ENCODE peak calls at places on chromosomes 12 and 14, in nine cellular contexts. One of them, this sample, is unnamed.

GRCh38 chr14:79665556-79665955 is 545.7 kb downstream of the DIO2 start:
- DNase-seq in choroid plexus epithelial cell: no peak
- DNase-seq in fibroblast of lung: no peak
- DNase-seq in uterus: no peak
- DNase-seq in AG04450: no peak
- DNase-seq in transverse colon: no peak
- DNase-seq in progenitor cell of endocrine pancreas: no peak
- DNase-seq in stomach: no peak
- DNase-seq in activated B cell treated with CpG ODN at 0.5 μM for 24 hours: no peak
- DNase-seq in this sample: no peak

GRCh38 chr12:19550626-19551025 is 111.3 kb downstream of the AEBP2 start:
- DNase-seq in transverse colon: no peak
- DNase-seq in stomach: no peak
- DNase-seq in fibroblast of lung: no peak
- DNase-seq in uterus: no peak
- DNase-seq in progenitor cell of endocrine pancreas: no peak
- DNase-seq in activated B cell treated with CpG ODN at 0.5 μM for 24 hours: no peak
- DNase-seq in choroid plexus epithelial cell: no peak
- DNase-seq in AG04450: no peak
- DNase-seq in this sample: no peak

GRCh38 chr12:82650627-82651337 is 35.9 kb upstream of the TMTC2 start:
- DNase-seq in progenitor cell of endocrine pancreas: no peak
- DNase-seq in choroid plexus epithelial cell: peak; percentile 43
- DNase-seq in transverse colon: peak; percentile 85
- DNase-seq in uterus: no peak
- DNase-seq in activated B cell treated with CpG ODN at 0.5 μM for 24 hours: no peak
- DNase-seq in stomach: peak; percentile 48
- DNase-seq in AG04450: no peak
- DNase-seq in fibroblast of lung: peak; percentile 35
- DNase-seq in this sample: no peak

GRCh38 chr12:24573621-24574020 is 375.3 kb downstream of the BCAT1 start:
- DNase-seq in transverse colon: no peak
- DNase-seq in activated B cell treated with CpG ODN at 0.5 μM for 24 hours: no peak
- DNase-seq in stomach: no peak
- DNase-seq in choroid plexus epithelial cell: peak; percentile 53
- DNase-seq in progenitor cell of endocrine pancreas: no peak
- DNase-seq in uterus: no peak
- DNase-seq in AG04450: no peak
- DNase-seq in fibroblast of lung: no peak
- DNase-seq in this sample: no peak

GRCh38 chr14:68549057-68549421 is 243.8 kb downstream of the ZFP36L1 start:
- DNase-seq in uterus: peak; percentile 68
- DNase-seq in progenitor cell of endocrine pancreas: no peak
- DNase-seq in fibroblast of lung: peak; percentile 83
- DNase-seq in stomach: no peak
- DNase-seq in transverse colon: no peak
- DNase-seq in activated B cell treated with CpG ODN at 0.5 μM for 24 hours: no peak
- DNase-seq in AG04450: no peak
- DNase-seq in choroid plexus epithelial cell: peak; percentile 64
- DNase-seq in this sample: no peak

GRCh38 chr14:90871605-90872233 is 55.5 kb upstream of the TTC7B start:
- DNase-seq in choroid plexus epithelial cell: peak; percentile 55
- DNase-seq in AG04450: no peak
- DNase-seq in progenitor cell of endocrine pancreas: no peak
- DNase-seq in transverse colon: no peak
- DNase-seq in fibroblast of lung: peak; percentile 49
- DNase-seq in uterus: no peak
- DNase-seq in stomach: no peak
- DNase-seq in activated B cell treated with CpG ODN at 0.5 μM for 24 hours: no peak
- DNase-seq in this sample: no peak

GRCh38 chr14:53850714-53851296 is 105.8 kb downstream of the BMP4 start:
- DNase-seq in fibroblast of lung: peak; percentile 24
- DNase-seq in choroid plexus epithelial cell: peak; percentile 16
- DNase-seq in activated B cell treated with CpG ODN at 0.5 μM for 24 hours: no peak
- DNase-seq in stomach: no peak
- DNase-seq in AG04450: no peak
- DNase-seq in progenitor cell of endocrine pancreas: no peak
- DNase-seq in transverse colon: no peak
- DNase-seq in uterus: no peak
- DNase-seq in this sample: no peak

GRCh38 chr12:127450822-127451221 is 816.1 kb upstream of the TMEM132C start:
- DNase-seq in stomach: no peak
- DNase-seq in transverse colon: no peak
- DNase-seq in uterus: no peak
- DNase-seq in AG04450: no peak
- DNase-seq in fibroblast of lung: peak; percentile 3
- DNase-seq in choroid plexus epithelial cell: no peak
- DNase-seq in activated B cell treated with CpG ODN at 0.5 μM for 24 hours: no peak
- DNase-seq in progenitor cell of endocrine pancreas: no peak
- DNase-seq in this sample: no peak

GRCh38 chr14:99191663-99192621 is 80.1 kb downstream of the BCL11B start:
- DNase-seq in fibroblast of lung: peak; percentile 60
- DNase-seq in transverse colon: peak; percentile 52
- DNase-seq in activated B cell treated with CpG ODN at 0.5 μM for 24 hours: no peak
- DNase-seq in stomach: peak; percentile 71
- DNase-seq in AG04450: no peak
- DNase-seq in progenitor cell of endocrine pancreas: no peak
- DNase-seq in choroid plexus epithelial cell: peak; percentile 74
- DNase-seq in uterus: peak; percentile 35
- DNase-seq in this sample: no peak

GRCh38 chr14:99728981-99729451 is 44.9 kb downstream of the CYP46A1 start:
- DNase-seq in activated B cell treated with CpG ODN at 0.5 μM for 24 hours: peak; percentile 9
- DNase-seq in choroid plexus epithelial cell: no peak
- DNase-seq in progenitor cell of endocrine pancreas: no peak
- DNase-seq in fibroblast of lung: no peak
- DNase-seq in uterus: no peak
- DNase-seq in stomach: no peak
- DNase-seq in AG04450: no peak
- DNase-seq in transverse colon: no peak
- DNase-seq in this sample: no peak

GRCh38 chr14:33972522-33973162 is 21.8 kb upstream of the EGLN3 start:
- DNase-seq in transverse colon: no peak
- DNase-seq in choroid plexus epithelial cell: no peak
- DNase-seq in uterus: no peak
- DNase-seq in progenitor cell of endocrine pancreas: no peak
- DNase-seq in stomach: no peak
- DNase-seq in AG04450: no peak
- DNase-seq in fibroblast of lung: no peak
- DNase-seq in activated B cell treated with CpG ODN at 0.5 μM for 24 hours: no peak
- DNase-seq in this sample: no peak

GRCh38 chr14:69673099-69673498 is 61.7 kb downstream of the SUSD6 start:
- DNase-seq in fibroblast of lung: no peak
- DNase-seq in progenitor cell of endocrine pancreas: no peak
- DNase-seq in activated B cell treated with CpG ODN at 0.5 μM for 24 hours: no peak
- DNase-seq in transverse colon: no peak
- DNase-seq in AG04450: no peak
- DNase-seq in uterus: no peak
- DNase-seq in choroid plexus epithelial cell: no peak
- DNase-seq in stomach: no peak
- DNase-seq in this sample: no peak

GRCh38 chr14:43706901-43707300 is 800.2 kb downstream of the FSCB start:
- DNase-seq in fibroblast of lung: peak; percentile 32
- DNase-seq in AG04450: peak; percentile 2
- DNase-seq in choroid plexus epithelial cell: peak; percentile 0
- DNase-seq in activated B cell treated with CpG ODN at 0.5 μM for 24 hours: no peak
- DNase-seq in progenitor cell of endocrine pancreas: no peak
- DNase-seq in transverse colon: no peak
- DNase-seq in stomach: no peak
- DNase-seq in uterus: no peak
- DNase-seq in this sample: no peak

GRCh38 chr12:93593833-93594232 is 21.4 kb downstream of the SOCS2 start:
- DNase-seq in activated B cell treated with CpG ODN at 0.5 μM for 24 hours: no peak
- DNase-seq in progenitor cell of endocrine pancreas: no peak
- DNase-seq in stomach: no peak
- DNase-seq in AG04450: no peak
- DNase-seq in choroid plexus epithelial cell: no peak
- DNase-seq in fibroblast of lung: no peak
- DNase-seq in uterus: no peak
- DNase-seq in transverse colon: no peak
- DNase-seq in this sample: no peak

GRCh38 chr12:54373619-54374554 is 9.6 kb upstream of the GPR84 start:
- DNase-seq in uterus: no peak
- DNase-seq in choroid plexus epithelial cell: no peak
- DNase-seq in transverse colon: no peak
- DNase-seq in stomach: no peak
- DNase-seq in activated B cell treated with CpG ODN at 0.5 μM for 24 hours: no peak
- DNase-seq in progenitor cell of endocrine pancreas: no peak
- DNase-seq in AG04450: no peak
- DNase-seq in fibroblast of lung: no peak
- DNase-seq in this sample: no peak

DNA sequence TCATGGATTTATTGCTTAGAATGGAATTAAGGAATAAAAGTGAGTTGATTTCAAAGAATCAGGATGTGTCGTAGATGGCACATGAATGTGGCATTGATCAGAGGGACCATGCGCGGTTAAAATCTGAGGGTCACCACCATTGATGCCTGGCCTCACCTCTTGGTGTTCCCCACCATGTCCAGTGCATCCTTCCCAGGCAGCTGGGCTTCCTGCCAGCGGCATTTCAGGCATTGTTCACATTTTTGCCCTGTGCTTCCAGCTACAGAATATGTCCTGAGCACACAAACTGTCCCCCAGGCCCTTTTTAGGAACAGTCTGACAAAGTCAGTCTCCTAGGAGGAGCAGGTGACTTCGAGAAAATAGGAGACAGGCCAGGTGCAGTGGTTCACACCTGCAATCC is 42.0 kb upstream of the TSPAN9 start:
- DNase-seq in transverse colon: no peak
- DNase-seq in uterus: no peak
- DNase-seq in progenitor cell of endocrine pancreas: no peak
- DNase-seq in choroid plexus epithelial cell: peak; percentile 44
- DNase-seq in AG04450: no peak
- DNase-seq in stomach: no peak
- DNase-seq in fibroblast of lung: no peak
- DNase-seq in activated B cell treated with CpG ODN at 0.5 μM for 24 hours: no peak
- DNase-seq in this sample: no peak
- TF ChIP-seq CTCF in transverse colon: no peak
- TF ChIP-seq CTCF in uterus: no peak
- TF ChIP-seq CTCF in progenitor cell of endocrine pancreas: no peak
- TF ChIP-seq CTCF in choroid plexus epithelial cell: no peak
- TF ChIP-seq CTCF in AG04450: no peak
- TF ChIP-seq CTCF in stomach: no peak
- TF ChIP-seq CTCF in fibroblast of lung: no peak
- TF ChIP-seq CTCF in activated B cell treated with CpG ODN at 0.5 μM for 24 hours: no peak
- TF ChIP-seq CTCF in this sample: no peak

DNA sequence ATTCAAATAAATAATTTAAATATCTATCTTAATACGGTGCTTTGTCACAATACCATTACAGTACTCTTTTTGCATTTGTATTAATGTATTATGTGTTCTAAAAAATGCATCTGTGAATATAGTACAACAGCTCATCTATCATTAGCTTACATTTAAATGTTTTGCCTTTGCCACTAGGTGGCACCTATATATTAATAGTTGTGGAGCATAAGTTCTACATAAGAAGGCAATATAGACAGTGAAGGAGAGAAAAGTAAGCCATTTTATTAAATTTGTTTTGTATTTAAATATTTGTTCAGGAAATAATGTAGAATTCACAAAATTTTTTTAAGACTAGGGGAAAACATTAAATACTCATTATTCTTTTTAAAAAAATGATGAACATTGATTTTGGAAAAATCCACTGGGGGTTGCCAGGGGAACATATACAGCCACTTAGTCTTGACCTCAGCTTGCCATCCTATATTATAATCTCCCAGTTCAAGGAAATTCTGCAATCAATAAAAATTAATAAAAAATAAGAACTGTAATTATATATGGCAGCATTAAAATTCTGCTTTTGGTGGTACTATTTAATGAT is 9.8 kb downstream of the CCER1 start:
- DNase-seq in transverse colon: no peak
- DNase-seq in uterus: no peak
- DNase-seq in choroid plexus epithelial cell: peak; percentile 67
- DNase-seq in fibroblast of lung: peak; percentile 61
- DNase-seq in activated B cell treated with CpG ODN at 0.5 μM for 24 hours: no peak
- DNase-seq in progenitor cell of endocrine pancreas: no peak
- DNase-seq in AG04450: no peak
- DNase-seq in stomach: no peak
- DNase-seq in this sample: no peak
- TF ChIP-seq CTCF in transverse colon: peak; percentile 25
- TF ChIP-seq CTCF in uterus: peak; percentile 39
- TF ChIP-seq CTCF in choroid plexus epithelial cell: peak; percentile 56
- TF ChIP-seq CTCF in fibroblast of lung: peak; percentile 45
- TF ChIP-seq CTCF in activated B cell treated with CpG ODN at 0.5 μM for 24 hours: no peak
- TF ChIP-seq CTCF in progenitor cell of endocrine pancreas: peak; percentile 65
- TF ChIP-seq CTCF in AG04450: peak; percentile 61
- TF ChIP-seq CTCF in stomach: no peak
- TF ChIP-seq CTCF in this sample: peak; percentile 37

DNA sequence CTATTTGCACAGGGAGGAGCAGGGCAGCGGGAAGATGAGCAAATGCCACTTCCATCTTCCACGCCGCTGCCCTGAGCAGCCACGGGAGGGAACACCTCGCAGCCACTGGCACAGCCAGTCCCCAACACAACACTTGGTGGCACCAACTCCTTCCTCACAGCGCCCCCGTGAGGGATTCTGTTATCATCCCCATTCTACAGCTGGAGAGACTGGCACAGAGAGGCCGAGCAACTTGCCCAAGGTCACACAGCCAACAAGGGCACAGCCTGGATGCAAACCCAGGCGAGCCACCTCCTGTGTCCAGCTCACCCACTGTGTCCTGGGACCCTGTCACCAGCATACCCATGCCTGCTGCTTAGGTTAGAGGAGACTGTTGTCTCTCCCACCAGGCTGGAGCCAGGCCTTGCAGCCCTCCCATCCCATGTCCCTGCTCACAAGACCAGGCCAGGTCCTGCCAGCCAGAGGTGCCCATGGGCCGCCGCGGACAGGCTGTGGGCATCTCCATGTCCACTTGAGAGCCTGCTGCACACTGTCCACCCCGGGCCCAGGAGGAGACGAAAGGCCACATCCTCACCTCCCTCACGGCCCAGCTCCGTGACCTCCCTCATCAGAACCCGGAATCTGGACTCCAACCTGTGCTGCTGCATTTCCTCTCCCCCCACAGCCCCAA is 57.0 kb downstream of the NCOR2 start:
- DNase-seq in progenitor cell of endocrine pancreas: no peak
- DNase-seq in transverse colon: peak; percentile 45
- DNase-seq in activated B cell treated with CpG ODN at 0.5 μM for 24 hours: no peak
- DNase-seq in choroid plexus epithelial cell: peak; percentile 16
- DNase-seq in fibroblast of lung: no peak
- DNase-seq in AG04450: no peak
- DNase-seq in stomach: peak; percentile 34
- DNase-seq in uterus: no peak
- DNase-seq in this sample: no peak
- TF ChIP-seq CTCF in progenitor cell of endocrine pancreas: no peak
- TF ChIP-seq CTCF in transverse colon: peak; percentile 23
- TF ChIP-seq CTCF in activated B cell treated with CpG ODN at 0.5 μM for 24 hours: no peak
- TF ChIP-seq CTCF in choroid plexus epithelial cell: peak; percentile 30
- TF ChIP-seq CTCF in fibroblast of lung: no peak
- TF ChIP-seq CTCF in AG04450: no peak
- TF ChIP-seq CTCF in stomach: no peak
- TF ChIP-seq CTCF in uterus: no peak
- TF ChIP-seq CTCF in this sample: no peak

DNA sequence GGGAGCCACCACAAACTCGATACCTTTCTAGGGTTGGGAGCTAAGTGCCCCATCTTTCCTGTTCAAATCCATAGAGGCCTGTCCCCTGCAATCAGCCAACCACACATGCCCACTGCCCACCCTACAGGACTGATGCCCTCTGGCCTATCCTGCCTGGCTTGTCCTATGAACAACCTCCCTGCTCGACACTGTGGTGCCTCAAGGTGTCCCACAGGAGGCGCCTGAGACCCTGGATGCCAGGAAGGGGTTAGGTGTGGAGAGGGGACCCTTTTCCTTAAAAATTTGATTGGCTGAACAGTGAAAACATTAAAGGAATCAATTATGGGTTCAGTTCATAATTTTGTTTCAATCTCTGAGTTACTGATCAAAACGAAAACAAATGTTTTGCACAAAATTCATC is 97.3 kb upstream of the FZD10 start:
- DNase-seq in uterus: no peak
- DNase-seq in choroid plexus epithelial cell: no peak
- DNase-seq in progenitor cell of endocrine pancreas: no peak
- DNase-seq in fibroblast of lung: no peak
- DNase-seq in stomach: no peak
- DNase-seq in transverse colon: no peak
- DNase-seq in activated B cell treated with CpG ODN at 0.5 μM for 24 hours: no peak
- DNase-seq in AG04450: no peak
- DNase-seq in this sample: no peak
- TF ChIP-seq CTCF in uterus: no peak
- TF ChIP-seq CTCF in choroid plexus epithelial cell: no peak
- TF ChIP-seq CTCF in progenitor cell of endocrine pancreas: no peak
- TF ChIP-seq CTCF in fibroblast of lung: no peak
- TF ChIP-seq CTCF in stomach: no peak
- TF ChIP-seq CTCF in transverse colon: no peak
- TF ChIP-seq CTCF in activated B cell treated with CpG ODN at 0.5 μM for 24 hours: no peak
- TF ChIP-seq CTCF in AG04450: no peak
- TF ChIP-seq CTCF in this sample: no peak